ENCODE peak calls at places on chromosomes 11 and 22, in ten cellular contexts. One of them, this sample, is unnamed.

GRCh38 chr22:22061085-22062077 is 78.8 kb upstream of the TOP3B start:
- DNase-seq in NCI-H1694 treated with DMSO at 0.1 percent for 48 hours: peak
- DNase-seq in PC-3: peak
- DNase-seq in heart left ventricle: peak
- DNase-seq in Jurkat, Clone E6-1: no peak
- DNase-seq in HEK293T: no peak
- DNase-seq in stimulated activated CD4-positive, alpha-beta T cell treated with anti-CD3 and anti-CD28 coated beads, Interleukin-1b, Interleukin-23, amount 100 ng/mL, for 24 hours: no peak
- DNase-seq in H1: no peak
- DNase-seq in AG04450: no peak
- DNase-seq in Caco-2: peak
- DNase-seq in this sample: peak

GRCh38 chr22:49999063-49999900 is 13.3 kb downstream of the IL17REL start:
- DNase-seq in NCI-H1694 treated with DMSO at 0.1 percent for 48 hours: no peak
- DNase-seq in PC-3: no peak
- DNase-seq in heart left ventricle: peak
- DNase-seq in Jurkat, Clone E6-1: no peak
- DNase-seq in HEK293T: peak
- DNase-seq in stimulated activated CD4-positive, alpha-beta T cell treated with anti-CD3 and anti-CD28 coated beads, Interleukin-1b, Interleukin-23, amount 100 ng/mL, for 24 hours: no peak
- DNase-seq in H1: peak
- DNase-seq in AG04450: no peak
- DNase-seq in Caco-2: no peak
- DNase-seq in this sample: no peak

GRCh38 chr11:2142300-2142759 is 3.1 kb upstream of the IGF2 start:
- DNase-seq in NCI-H1694 treated with DMSO at 0.1 percent for 48 hours: no peak
- DNase-seq in PC-3: peak
- DNase-seq in heart left ventricle: no peak
- DNase-seq in Jurkat, Clone E6-1: no peak
- DNase-seq in HEK293T: no peak
- DNase-seq in stimulated activated CD4-positive, alpha-beta T cell treated with anti-CD3 and anti-CD28 coated beads, Interleukin-1b, Interleukin-23, amount 100 ng/mL, for 24 hours: no peak
- DNase-seq in H1: no peak
- DNase-seq in AG04450: no peak
- DNase-seq in Caco-2: no peak
- DNase-seq in this sample: no peak

GRCh38 chr11:660281-660680 is 23.2 kb downstream of the DRD4 start:
- DNase-seq in NCI-H1694 treated with DMSO at 0.1 percent for 48 hours: no peak
- DNase-seq in PC-3: no peak
- DNase-seq in heart left ventricle: no peak
- DNase-seq in Jurkat, Clone E6-1: no peak
- DNase-seq in HEK293T: no peak
- DNase-seq in stimulated activated CD4-positive, alpha-beta T cell treated with anti-CD3 and anti-CD28 coated beads, Interleukin-1b, Interleukin-23, amount 100 ng/mL, for 24 hours: no peak
- DNase-seq in H1: no peak
- DNase-seq in AG04450: no peak
- DNase-seq in Caco-2: no peak
- DNase-seq in this sample: no peak

GRCh38 chr22:27870234-27871191 is 48.5 kb downstream of the PITPNB start:
- DNase-seq in NCI-H1694 treated with DMSO at 0.1 percent for 48 hours: no peak
- DNase-seq in PC-3: no peak
- DNase-seq in heart left ventricle: no peak
- DNase-seq in Jurkat, Clone E6-1: no peak
- DNase-seq in HEK293T: no peak
- DNase-seq in stimulated activated CD4-positive, alpha-beta T cell treated with anti-CD3 and anti-CD28 coated beads, Interleukin-1b, Interleukin-23, amount 100 ng/mL, for 24 hours: no peak
- DNase-seq in H1: no peak
- DNase-seq in AG04450: no peak
- DNase-seq in Caco-2: peak
- DNase-seq in this sample: no peak

GRCh38 chr22:50529416-50530279 is at the start of gene TYMP:
- DNase-seq in NCI-H1694 treated with DMSO at 0.1 percent for 48 hours: no peak
- DNase-seq in PC-3: peak
- DNase-seq in heart left ventricle: peak
- DNase-seq in Jurkat, Clone E6-1: no peak
- DNase-seq in HEK293T: no peak
- DNase-seq in stimulated activated CD4-positive, alpha-beta T cell treated with anti-CD3 and anti-CD28 coated beads, Interleukin-1b, Interleukin-23, amount 100 ng/mL, for 24 hours: peak
- DNase-seq in H1: peak
- DNase-seq in AG04450: no peak
- DNase-seq in Caco-2: no peak
- DNase-seq in this sample: no peak

GRCh38 chr11:65646921-65647701 is 9.2 kb downstream of the SIPA1 start:
- DNase-seq in NCI-H1694 treated with DMSO at 0.1 percent for 48 hours: no peak
- DNase-seq in PC-3: peak
- DNase-seq in heart left ventricle: no peak
- DNase-seq in Jurkat, Clone E6-1: no peak
- DNase-seq in HEK293T: no peak
- DNase-seq in stimulated activated CD4-positive, alpha-beta T cell treated with anti-CD3 and anti-CD28 coated beads, Interleukin-1b, Interleukin-23, amount 100 ng/mL, for 24 hours: no peak
- DNase-seq in H1: peak
- DNase-seq in AG04450: no peak
- DNase-seq in Caco-2: peak
- DNase-seq in this sample: no peak

GRCh38 chr11:57648791-57649735 is 649 bp downstream of the YPEL4 start:
- DNase-seq in NCI-H1694 treated with DMSO at 0.1 percent for 48 hours: no peak
- DNase-seq in PC-3: no peak
- DNase-seq in heart left ventricle: no peak
- DNase-seq in Jurkat, Clone E6-1: no peak
- DNase-seq in HEK293T: no peak
- DNase-seq in stimulated activated CD4-positive, alpha-beta T cell treated with anti-CD3 and anti-CD28 coated beads, Interleukin-1b, Interleukin-23, amount 100 ng/mL, for 24 hours: no peak
- DNase-seq in H1: peak
- DNase-seq in AG04450: no peak
- DNase-seq in Caco-2: no peak
- DNase-seq in this sample: no peak

GRCh38 chr11:61731956-61732675 is 20.3 kb upstream of the MYRF start:
- DNase-seq in NCI-H1694 treated with DMSO at 0.1 percent for 48 hours: no peak
- DNase-seq in PC-3: no peak
- DNase-seq in heart left ventricle: no peak
- DNase-seq in Jurkat, Clone E6-1: no peak
- DNase-seq in HEK293T: no peak
- DNase-seq in stimulated activated CD4-positive, alpha-beta T cell treated with anti-CD3 and anti-CD28 coated beads, Interleukin-1b, Interleukin-23, amount 100 ng/mL, for 24 hours: no peak
- DNase-seq in H1: no peak
- DNase-seq in AG04450: no peak
- DNase-seq in Caco-2: no peak
- DNase-seq in this sample: no peak

GRCh38 chr11:70127653-70128434 is 49.7 kb downstream of the ANO1 start:
- DNase-seq in NCI-H1694 treated with DMSO at 0.1 percent for 48 hours: no peak
- DNase-seq in PC-3: no peak
- DNase-seq in heart left ventricle: no peak
- DNase-seq in Jurkat, Clone E6-1: no peak
- DNase-seq in HEK293T: no peak
- DNase-seq in stimulated activated CD4-positive, alpha-beta T cell treated with anti-CD3 and anti-CD28 coated beads, Interleukin-1b, Interleukin-23, amount 100 ng/mL, for 24 hours: no peak
- DNase-seq in H1: no peak
- DNase-seq in AG04450: no peak
- DNase-seq in Caco-2: no peak
- DNase-seq in this sample: no peak